ENCODE peak calls at places on chromosomes 11 and 22, in ten cellular contexts. One of them, this sample, is unnamed.
A peak's percentile ranks its signal among the peaks of the same experiment; 100 is the strongest.

GRCh38 chr11:46537851-46538295 is 56.0 kb downstream of the AMBRA1 start:
- DNase-seq in nephron progenitor cell: peak; percentile 67
- DNase-seq in CD14-positive monocyte: peak; percentile 53
- DNase-seq in ovary: peak; percentile 63
- DNase-seq in AG09309: no peak
- DNase-seq in activated CD8-positive, alpha-beta T cell treated with anti-CD3 and anti-CD28 coated beads for 36 hours: peak; percentile 70
- DNase-seq in astrocyte: peak; percentile 43
- DNase-seq in stomach: peak; percentile 60
- DNase-seq in right lobe of liver: peak; percentile 42
- DNase-seq in sigmoid colon: peak; percentile 75
- DNase-seq in this sample: peak; percentile 72

GRCh38 chr22:44879301-44879680 is 126.9 kb downstream of the ARHGAP8 start:
- DNase-seq in nephron progenitor cell: no peak
- DNase-seq in CD14-positive monocyte: no peak
- DNase-seq in ovary: no peak
- DNase-seq in AG09309: no peak
- DNase-seq in activated CD8-positive, alpha-beta T cell treated with anti-CD3 and anti-CD28 coated beads for 36 hours: no peak
- DNase-seq in astrocyte: no peak
- DNase-seq in stomach: no peak
- DNase-seq in right lobe of liver: no peak
- DNase-seq in sigmoid colon: peak; percentile 21
- DNase-seq in this sample: no peak

GRCh38 chr11:74493816-74494630 is 499 bp upstream of the LIPT2 start:
- DNase-seq in nephron progenitor cell: no peak
- DNase-seq in CD14-positive monocyte: no peak
- DNase-seq in ovary: no peak
- DNase-seq in AG09309: peak; percentile 23
- DNase-seq in activated CD8-positive, alpha-beta T cell treated with anti-CD3 and anti-CD28 coated beads for 36 hours: peak; percentile 22
- DNase-seq in astrocyte: no peak
- DNase-seq in stomach: no peak
- DNase-seq in right lobe of liver: no peak
- DNase-seq in sigmoid colon: no peak
- DNase-seq in this sample: peak; percentile 33

GRCh38 chr22:19834599-19834998 is 20.1 kb downstream of the GNB1L start:
- DNase-seq in nephron progenitor cell: no peak
- DNase-seq in CD14-positive monocyte: no peak
- DNase-seq in ovary: no peak
- DNase-seq in AG09309: no peak
- DNase-seq in activated CD8-positive, alpha-beta T cell treated with anti-CD3 and anti-CD28 coated beads for 36 hours: no peak
- DNase-seq in astrocyte: no peak
- DNase-seq in stomach: no peak
- DNase-seq in right lobe of liver: no peak
- DNase-seq in sigmoid colon: no peak
- DNase-seq in this sample: no peak

GRCh38 chr11:18749681-18750319 is 23.8 kb upstream of the IGSF22 start:
- DNase-seq in nephron progenitor cell: no peak
- DNase-seq in CD14-positive monocyte: no peak
- DNase-seq in ovary: no peak
- DNase-seq in AG09309: peak; percentile 21
- DNase-seq in activated CD8-positive, alpha-beta T cell treated with anti-CD3 and anti-CD28 coated beads for 36 hours: no peak
- DNase-seq in astrocyte: peak; percentile 71
- DNase-seq in stomach: no peak
- DNase-seq in right lobe of liver: no peak
- DNase-seq in sigmoid colon: no peak
- DNase-seq in this sample: peak; percentile 67

GRCh38 chr11:65786786-65787636 is at the start of gene OVOL1:
- DNase-seq in nephron progenitor cell: peak; percentile 62
- DNase-seq in CD14-positive monocyte: no peak
- DNase-seq in ovary: no peak
- DNase-seq in AG09309: no peak
- DNase-seq in activated CD8-positive, alpha-beta T cell treated with anti-CD3 and anti-CD28 coated beads for 36 hours: no peak
- DNase-seq in astrocyte: no peak
- DNase-seq in stomach: peak; percentile 88
- DNase-seq in right lobe of liver: no peak
- DNase-seq in sigmoid colon: no peak
- DNase-seq in this sample: no peak

GRCh38 chr11:110467556-110467955 is 37.8 kb downstream of the FDX1 start:
- DNase-seq in nephron progenitor cell: no peak
- DNase-seq in CD14-positive monocyte: no peak
- DNase-seq in ovary: no peak
- DNase-seq in AG09309: no peak
- DNase-seq in activated CD8-positive, alpha-beta T cell treated with anti-CD3 and anti-CD28 coated beads for 36 hours: no peak
- DNase-seq in astrocyte: no peak
- DNase-seq in stomach: no peak
- DNase-seq in right lobe of liver: no peak
- DNase-seq in sigmoid colon: no peak
- DNase-seq in this sample: no peak

GRCh38 chr11:39327302-39327701 is 2132.2 kb downstream of the LRRC4C start:
- DNase-seq in nephron progenitor cell: no peak
- DNase-seq in CD14-positive monocyte: no peak
- DNase-seq in ovary: no peak
- DNase-seq in AG09309: no peak
- DNase-seq in activated CD8-positive, alpha-beta T cell treated with anti-CD3 and anti-CD28 coated beads for 36 hours: no peak
- DNase-seq in astrocyte: no peak
- DNase-seq in stomach: peak; percentile 48
- DNase-seq in right lobe of liver: no peak
- DNase-seq in sigmoid colon: no peak
- DNase-seq in this sample: no peak

GRCh38 chr11:59901306-59901705 is 22.7 kb downstream of the OOSP3 start:
- DNase-seq in nephron progenitor cell: no peak
- DNase-seq in CD14-positive monocyte: no peak
- DNase-seq in ovary: no peak
- DNase-seq in AG09309: no peak
- DNase-seq in activated CD8-positive, alpha-beta T cell treated with anti-CD3 and anti-CD28 coated beads for 36 hours: no peak
- DNase-seq in astrocyte: peak; percentile 22
- DNase-seq in stomach: no peak
- DNase-seq in right lobe of liver: no peak
- DNase-seq in sigmoid colon: no peak
- DNase-seq in this sample: no peak

DNA sequence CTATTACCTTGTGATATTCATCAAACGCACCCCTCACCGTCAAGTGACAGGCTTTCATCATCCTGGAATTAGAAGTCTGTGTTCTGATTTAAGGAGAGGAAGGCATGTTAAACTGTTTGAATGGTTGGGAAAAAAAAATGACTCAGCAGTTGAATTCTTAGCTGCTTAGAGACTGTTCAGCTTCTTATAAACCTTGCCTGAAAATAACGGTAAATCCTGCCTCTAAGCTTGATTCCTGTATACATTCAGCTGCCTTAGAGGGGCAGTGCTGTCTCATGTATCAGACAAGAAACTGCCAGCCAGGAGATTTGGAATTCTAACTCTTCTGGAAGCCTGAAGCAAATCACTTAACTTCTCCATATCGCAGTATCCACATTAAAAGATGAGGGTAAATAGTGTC is 437.4 kb downstream of the JRKL start:
- DNase-seq in nephron progenitor cell: peak; percentile 5
- DNase-seq in CD14-positive monocyte: no peak
- DNase-seq in ovary: no peak
- DNase-seq in AG09309: no peak
- DNase-seq in activated CD8-positive, alpha-beta T cell treated with anti-CD3 and anti-CD28 coated beads for 36 hours: no peak
- DNase-seq in astrocyte: peak; percentile 6
- DNase-seq in stomach: no peak
- DNase-seq in right lobe of liver: no peak
- DNase-seq in sigmoid colon: no peak
- DNase-seq in this sample: no peak
- TF ChIP-seq CTCF in nephron progenitor cell: peak; percentile 7
- TF ChIP-seq CTCF in CD14-positive monocyte: no peak
- TF ChIP-seq CTCF in ovary: no peak
- TF ChIP-seq CTCF in AG09309: no peak
- TF ChIP-seq CTCF in activated CD8-positive, alpha-beta T cell treated with anti-CD3 and anti-CD28 coated beads for 36 hours: no peak
- TF ChIP-seq CTCF in astrocyte: peak; percentile 4
- TF ChIP-seq CTCF in stomach: no peak
- TF ChIP-seq CTCF in right lobe of liver: peak; percentile 19
- TF ChIP-seq CTCF in sigmoid colon: no peak
- TF ChIP-seq CTCF in this sample: no peak

DNA sequence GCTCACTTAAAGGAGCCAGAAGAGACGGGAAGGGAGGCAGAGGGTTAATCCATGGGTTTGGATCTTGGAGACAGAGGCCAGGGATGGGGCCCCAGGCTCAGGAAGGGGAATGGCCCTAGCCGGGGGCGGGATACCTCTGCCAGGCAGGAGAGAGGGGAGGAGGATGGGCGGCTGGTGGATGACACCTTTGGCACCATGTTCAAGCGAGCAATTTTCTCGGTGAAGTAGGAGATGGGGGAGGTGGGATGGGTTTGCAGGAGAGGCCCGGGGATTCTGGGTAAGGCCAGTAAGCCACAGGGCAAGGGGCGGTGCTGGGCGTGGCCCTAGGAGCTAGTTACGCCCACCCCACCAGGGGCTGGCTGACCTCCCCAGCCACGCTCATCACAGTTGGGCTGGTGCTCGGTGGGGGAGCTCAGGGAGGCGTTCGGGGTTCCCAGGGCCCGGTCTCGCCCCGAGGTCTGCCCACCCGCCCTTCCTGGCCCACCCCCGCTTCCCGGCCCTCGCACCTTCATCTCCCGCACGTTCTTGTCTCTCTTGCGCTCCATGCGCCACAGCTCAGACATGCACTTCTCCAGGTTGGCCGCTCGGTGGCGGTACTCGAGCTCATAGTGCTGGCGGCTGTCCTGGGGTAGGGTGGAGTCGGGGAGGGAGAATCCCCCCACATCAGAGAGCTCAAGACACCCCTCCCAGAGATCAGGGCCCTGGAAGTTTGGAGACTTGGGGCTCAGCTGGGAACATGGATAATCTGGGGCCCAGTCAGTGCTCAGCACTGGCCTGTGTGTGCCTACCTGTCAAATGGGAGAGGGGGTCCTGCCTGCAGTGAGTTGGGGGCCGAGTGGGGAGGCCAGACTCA is 12.7 kb downstream of the BAIAP2L2 start:
- DNase-seq in nephron progenitor cell: peak; percentile 76
- DNase-seq in CD14-positive monocyte: no peak
- DNase-seq in ovary: no peak
- DNase-seq in AG09309: no peak
- DNase-seq in activated CD8-positive, alpha-beta T cell treated with anti-CD3 and anti-CD28 coated beads for 36 hours: no peak
- DNase-seq in astrocyte: no peak
- DNase-seq in stomach: no peak
- DNase-seq in right lobe of liver: peak; percentile 14
- DNase-seq in sigmoid colon: no peak
- DNase-seq in this sample: no peak
- TF ChIP-seq CTCF in nephron progenitor cell: peak; percentile 54
- TF ChIP-seq CTCF in CD14-positive monocyte: no peak
- TF ChIP-seq CTCF in ovary: no peak
- TF ChIP-seq CTCF in AG09309: peak; percentile 34
- TF ChIP-seq CTCF in activated CD8-positive, alpha-beta T cell treated with anti-CD3 and anti-CD28 coated beads for 36 hours: no peak
- TF ChIP-seq CTCF in astrocyte: peak; percentile 18
- TF ChIP-seq CTCF in stomach: no peak
- TF ChIP-seq CTCF in right lobe of liver: no peak
- TF ChIP-seq CTCF in sigmoid colon: no peak
- TF ChIP-seq CTCF in this sample: peak; percentile 40

GRCh38 chr22:22030493-22031182 is 48.1 kb upstream of the TOP3B start:
- DNase-seq in nephron progenitor cell: peak; percentile 36
- DNase-seq in CD14-positive monocyte: no peak
- DNase-seq in ovary: peak; percentile 26
- DNase-seq in AG09309: no peak
- DNase-seq in activated CD8-positive, alpha-beta T cell treated with anti-CD3 and anti-CD28 coated beads for 36 hours: peak; percentile 8
- DNase-seq in astrocyte: no peak
- DNase-seq in stomach: no peak
- DNase-seq in right lobe of liver: no peak
- DNase-seq in sigmoid colon: no peak
- DNase-seq in this sample: no peak
- TF ChIP-seq CTCF in nephron progenitor cell: peak; percentile 36
- TF ChIP-seq CTCF in CD14-positive monocyte: peak; percentile 14
- TF ChIP-seq CTCF in ovary: no peak
- TF ChIP-seq CTCF in AG09309: peak; percentile 29
- TF ChIP-seq CTCF in activated CD8-positive, alpha-beta T cell treated with anti-CD3 and anti-CD28 coated beads for 36 hours: no peak
- TF ChIP-seq CTCF in astrocyte: no peak
- TF ChIP-seq CTCF in stomach: no peak
- TF ChIP-seq CTCF in right lobe of liver: peak; percentile 23
- TF ChIP-seq CTCF in sigmoid colon: no peak
- TF ChIP-seq CTCF in this sample: no peak

GRCh38 chr11:81655351-81655750 is 1078.3 kb downstream of the FAM181B start:
- DNase-seq in nephron progenitor cell: no peak
- DNase-seq in CD14-positive monocyte: no peak
- DNase-seq in ovary: no peak
- DNase-seq in AG09309: no peak
- DNase-seq in activated CD8-positive, alpha-beta T cell treated with anti-CD3 and anti-CD28 coated beads for 36 hours: no peak
- DNase-seq in astrocyte: no peak
- DNase-seq in stomach: no peak
- DNase-seq in right lobe of liver: no peak
- DNase-seq in sigmoid colon: no peak
- DNase-seq in this sample: peak; percentile 18

GRCh38 chr11:81658722-81659121 is 1074.9 kb downstream of the FAM181B start:
- DNase-seq in nephron progenitor cell: peak; percentile 3
- DNase-seq in CD14-positive monocyte: no peak
- DNase-seq in ovary: no peak
- DNase-seq in AG09309: no peak
- DNase-seq in activated CD8-positive, alpha-beta T cell treated with anti-CD3 and anti-CD28 coated beads for 36 hours: peak; percentile 20
- DNase-seq in astrocyte: no peak
- DNase-seq in stomach: no peak
- DNase-seq in right lobe of liver: no peak
- DNase-seq in sigmoid colon: no peak
- DNase-seq in this sample: peak; percentile 9
- TF ChIP-seq CTCF in nephron progenitor cell: peak; percentile 43
- TF ChIP-seq CTCF in CD14-positive monocyte: peak; percentile 40
- TF ChIP-seq CTCF in ovary: no peak
- TF ChIP-seq CTCF in AG09309: peak; percentile 27
- TF ChIP-seq CTCF in activated CD8-positive, alpha-beta T cell treated with anti-CD3 and anti-CD28 coated beads for 36 hours: peak; percentile 48
- TF ChIP-seq CTCF in astrocyte: peak; percentile 43
- TF ChIP-seq CTCF in stomach: no peak
- TF ChIP-seq CTCF in right lobe of liver: peak; percentile 46
- TF ChIP-seq CTCF in sigmoid colon: no peak
- TF ChIP-seq CTCF in this sample: peak; percentile 49

DNA sequence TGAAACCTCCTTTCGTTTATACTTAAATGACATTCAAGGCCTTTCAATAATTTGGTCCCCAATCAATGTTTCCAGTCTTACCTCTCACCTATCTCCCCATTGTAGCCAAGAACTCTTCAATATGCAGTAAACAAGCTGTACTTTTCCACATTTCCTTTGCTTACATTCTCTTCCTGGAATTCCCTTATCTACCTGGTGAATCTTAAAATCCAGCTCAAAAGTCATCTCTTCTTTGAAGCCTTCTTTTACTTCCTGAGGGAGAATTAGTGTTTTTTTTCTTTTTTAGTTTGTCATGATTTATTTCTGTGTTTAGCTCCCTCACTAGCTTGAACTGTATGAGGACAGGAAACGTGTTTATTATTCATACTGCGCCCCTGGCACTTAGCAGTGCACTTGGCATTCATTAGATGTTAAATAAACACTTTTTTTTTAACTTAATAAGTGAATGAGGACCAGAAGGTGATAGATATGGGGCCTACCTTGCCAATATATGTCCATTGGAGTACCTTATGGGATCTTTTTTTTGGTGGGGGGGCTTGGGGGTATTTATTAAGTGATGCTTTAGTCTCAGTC is 4.9 kb upstream of the PTS start:
- DNase-seq in nephron progenitor cell: no peak
- DNase-seq in CD14-positive monocyte: no peak
- DNase-seq in ovary: no peak
- DNase-seq in AG09309: no peak
- DNase-seq in activated CD8-positive, alpha-beta T cell treated with anti-CD3 and anti-CD28 coated beads for 36 hours: no peak
- DNase-seq in astrocyte: no peak
- DNase-seq in stomach: peak; percentile 36
- DNase-seq in right lobe of liver: no peak
- DNase-seq in sigmoid colon: no peak
- DNase-seq in this sample: no peak
- TF ChIP-seq CTCF in nephron progenitor cell: no peak
- TF ChIP-seq CTCF in CD14-positive monocyte: no peak
- TF ChIP-seq CTCF in ovary: no peak
- TF ChIP-seq CTCF in AG09309: no peak
- TF ChIP-seq CTCF in activated CD8-positive, alpha-beta T cell treated with anti-CD3 and anti-CD28 coated beads for 36 hours: no peak
- TF ChIP-seq CTCF in astrocyte: no peak
- TF ChIP-seq CTCF in stomach: no peak
- TF ChIP-seq CTCF in right lobe of liver: no peak
- TF ChIP-seq CTCF in sigmoid colon: no peak
- TF ChIP-seq CTCF in this sample: no peak

GRCh38 chr11:130314184-130314748 is 451 bp downstream of the ZBTB44 start:
- DNase-seq in nephron progenitor cell: peak; percentile 76
- DNase-seq in CD14-positive monocyte: peak; percentile 51
- DNase-seq in ovary: peak; percentile 70
- DNase-seq in AG09309: no peak
- DNase-seq in activated CD8-positive, alpha-beta T cell treated with anti-CD3 and anti-CD28 coated beads for 36 hours: no peak
- DNase-seq in astrocyte: no peak
- DNase-seq in stomach: peak; percentile 74
- DNase-seq in right lobe of liver: peak; percentile 83
- DNase-seq in sigmoid colon: peak; percentile 75
- DNase-seq in this sample: peak; percentile 35
- TF ChIP-seq CTCF in nephron progenitor cell: no peak
- TF ChIP-seq CTCF in CD14-positive monocyte: no peak
- TF ChIP-seq CTCF in ovary: no peak
- TF ChIP-seq CTCF in AG09309: no peak
- TF ChIP-seq CTCF in activated CD8-positive, alpha-beta T cell treated with anti-CD3 and anti-CD28 coated beads for 36 hours: no peak
- TF ChIP-seq CTCF in astrocyte: no peak
- TF ChIP-seq CTCF in stomach: no peak
- TF ChIP-seq CTCF in right lobe of liver: no peak
- TF ChIP-seq CTCF in sigmoid colon: no peak
- TF ChIP-seq CTCF in this sample: no peak

This sample was measured in AG10803.